ENCODE peak calls at places on chromosome 18, in seven cellular contexts. N is GM12878, B is HCT116, O is WTC11, K is HepG2, J is H1, I is K562. T is an unnamed sample.

GRCh38 chr18:35042389-35043066 is 1.3 kb downstream of the MAPRE2 start:
- DNase-seq in O (no peak), I (peak), N (no peak), K (no peak), B (no peak), J (no peak), T (no peak)

GRCh38 chr18:55920063-55920462 is 332.1 kb upstream of the TCF4 start:
- DNase-seq in J (no peak), N (no peak), B (no peak), K (no peak), O (no peak), I (no peak), T (no peak)

GRCh38 chr18:54154231-54154630 is 70.2 kb downstream of the MBD2 start:
- DNase-seq in B (no peak), J (no peak), N (no peak), I (no peak), K (no peak), O (no peak), T (no peak)

GRCh38 chr18:3857544-3857943 is 407.6 kb downstream of the TGIF1 start:
- DNase-seq in N (no peak), J (no peak), B (no peak), K (no peak), I (no peak), O (no peak), T (no peak)

GRCh38 chr18:43846302-43846701 is 569.0 kb upstream of the SYT4 start:
- DNase-seq in O (no peak), J (no peak), K (no peak), N (no peak), I (no peak), B (no peak), T (no peak)

GRCh38 chr18:62739911-62740310 is 24.6 kb downstream of the PHLPP1 start:
- DNase-seq in O (no peak), K (no peak), N (no peak), B (no peak), J (no peak), I (no peak), T (peak)

GRCh38 chr18:57921708-57922107 is 118.6 kb upstream of the ATP8B1 start:
- DNase-seq in I (peak), J (no peak), N (no peak), K (peak), O (no peak), B (peak), T (no peak)

GRCh38 chr18:60935046-60935445 is 398.2 kb upstream of the CDH20 start:
- DNase-seq in J (no peak), I (no peak), B (no peak), N (no peak), O (no peak), K (no peak), T (no peak)

GRCh38 chr18:55794288-55795052 is 206.5 kb upstream of the TCF4 start:
- DNase-seq in O (no peak), B (no peak), J (no peak), K (no peak), N (no peak), I (no peak), T (no peak)

GRCh38 chr18:67600781-67601180 is 84.3 kb upstream of the DSEL start:
- DNase-seq in O (no peak), K (no peak), B (no peak), N (no peak), J (no peak), I (no peak), T (no peak)

GRCh38 chr18:59783138-59783537 is 85.9 kb upstream of the CCBE1 start:
- DNase-seq in I (no peak), J (no peak), O (peak), K (peak), N (peak), B (peak), T (peak)

GRCh38 chr18:3604626-3605408 is 154.8 kb downstream of the TGIF1 start:
- DNase-seq in J (no peak), I (peak), O (no peak), N (peak), K (peak), B (no peak), T (no peak)

GRCh38 chr18:35159782-35160181 is 81.1 kb upstream of the ZNF397 start:
- DNase-seq in N (no peak), B (no peak), J (no peak), K (no peak), O (no peak), I (no peak), T (no peak)

GRCh38 chr18:69684789-69685188 is 262.9 kb downstream of the CD226 start:
- DNase-seq in O (no peak), J (no peak), N (no peak), B (no peak), I (no peak), K (no peak), T (no peak)

GRCh38 chr18:46158498-46158897 is 54.3 kb downstream of the HAUS1 start:
- DNase-seq in N (no peak), K (no peak), I (no peak), J (no peak), B (no peak), O (no peak), T (no peak)

GRCh38 chr18:905307-905947 is 756 bp downstream of the ADCYAP1 start:
- DNase-seq in K (no peak), I (no peak), N (no peak), O (peak), B (no peak), J (no peak), T (no peak)

GRCh38 chr18:27847412-27847811 is 329.5 kb downstream of the CDH2 start:
- DNase-seq in N (no peak), I (no peak), J (no peak), K (no peak), O (no peak), B (no peak), T (no peak)

GRCh38 chr18:52343138-52343537 is 3.1 kb downstream of the DCC start:
- DNase-seq in O (no peak), N (no peak), J (no peak), K (no peak), B (no peak), I (no peak), T (no peak)

GRCh38 chr18:48136051-48136543 is 205.6 kb upstream of the SMAD2 start:
- DNase-seq in I (no peak), N (no peak), O (no peak), K (no peak), B (no peak), J (no peak), T (no peak)

GRCh38 chr18:59724116-59724515 is 26.9 kb upstream of the CCBE1 start:
- DNase-seq in I (no peak), O (no peak), B (no peak), J (no peak), K (no peak), N (no peak), T (no peak)

GRCh38 chr18:50622865-50623393 is 63.0 kb downstream of the MAPK4 start:
- DNase-seq in J (no peak), B (no peak), O (no peak), N (no peak), K (no peak), I (no peak), T (no peak)

GRCh38 chr18:59881728-59882685 is 17.8 kb upstream of the PMAIP1 start:
- DNase-seq in N (no peak), J (no peak), B (no peak), I (no peak), O (no peak), K (peak), T (no peak)

GRCh38 chr18:48662021-48662661 is 123.3 kb downstream of the CTIF start:
- DNase-seq in J (no peak), K (peak), I (no peak), N (no peak), O (no peak), B (no peak), T (no peak)

GRCh38 chr18:36547544-36547943 is 250.0 kb downstream of the FHOD3 start:
- DNase-seq in B (no peak), N (no peak), K (no peak), J (no peak), I (no peak), O (no peak), T (no peak)

GRCh38 chr18:49006641-49007136 is 55.9 kb upstream of the SMAD7 start:
- DNase-seq in I (no peak), J (no peak), B (no peak), N (no peak), O (no peak), K (no peak), T (no peak)

GRCh38 chr18:36314754-36315153 is 17.2 kb downstream of the FHOD3 start:
- DNase-seq in I (no peak), O (no peak), K (no peak), N (no peak), B (no peak), J (no peak), T (no peak)

GRCh38 chr18:6543330-6543908 is 128.7 kb upstream of the L3MBTL4 start:
- DNase-seq in I (peak), N (no peak), O (no peak), B (no peak), K (peak), J (no peak), T (no peak)

GRCh38 chr18:23641937-23642666 is 20.6 kb downstream of the ANKRD29 start:
- DNase-seq in K (no peak), J (no peak), B (no peak), I (no peak), O (no peak), N (no peak), T (no peak)

GRCh38 chr18:31680836-31681568 is 3.4 kb downstream of the B4GALT6 start:
- DNase-seq in O (no peak), J (no peak), N (no peak), K (no peak), I (peak), B (no peak), T (peak)

GRCh38 chr18:10927980-10928605 is 221.3 kb downstream of the PIEZO2 start:
- DNase-seq in O (no peak), K (no peak), I (no peak), J (no peak), N (peak), B (no peak), T (no peak)

GRCh38 chr18:49851624-49852023 is 38.3 kb upstream of the ACAA2 start:
- DNase-seq in N (no peak), B (no peak), O (no peak), K (no peak), J (no peak), I (no peak), T (no peak)

GRCh38 chr18:12580630-12581342 is 77.1 kb downstream of the SPIRE1 start:
- DNase-seq in J (no peak), K (no peak), N (no peak), I (no peak), O (no peak), B (no peak), T (no peak)

GRCh38 chr18:12586956-12587355 is 71.0 kb downstream of the SPIRE1 start:
- DNase-seq in N (no peak), K (no peak), O (no peak), B (no peak), J (no peak), I (no peak), T (no peak)

GRCh38 chr18:12579775-12580174 is 78.1 kb downstream of the SPIRE1 start:
- DNase-seq in N (no peak), O (no peak), I (no peak), J (no peak), K (no peak), B (no peak), T (no peak)

GRCh38 chr18:12589419-12589818 is 68.5 kb downstream of the SPIRE1 start:
- DNase-seq in J (no peak), B (no peak), K (no peak), O (no peak), N (no peak), I (no peak), T (no peak)

DNA sequence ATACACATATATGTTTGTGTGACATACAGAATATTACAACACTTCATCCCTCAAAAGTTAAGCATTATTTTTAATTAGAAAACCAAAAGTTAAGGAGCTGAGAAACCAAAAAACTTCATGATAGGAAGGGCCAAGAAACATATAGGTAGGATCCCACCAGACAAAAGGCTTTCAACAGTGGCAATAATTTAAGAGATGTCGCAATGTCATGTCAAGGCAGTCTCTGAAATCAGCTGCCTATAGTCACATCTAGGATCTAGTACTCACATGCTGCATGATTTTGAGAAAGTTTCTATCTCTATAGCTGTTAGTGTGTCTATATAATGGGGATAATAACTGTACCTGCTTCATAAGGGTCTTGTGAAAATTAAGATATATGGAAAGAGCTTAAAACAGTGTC is 72.7 kb downstream of the SPIRE1 start:
- DNase-seq in K (no peak), J (no peak), O (no peak), B (no peak), N (no peak), I (no peak), T (no peak)
- TF ChIP-seq SP1 in K (no peak), J (no peak), O (no peak), B (no peak), N (no peak), I (no peak), T (no peak)

GRCh38 chr18:33817096-33817495 is 239.1 kb downstream of the ASXL3 start:
- DNase-seq in I (no peak), J (peak), B (no peak), N (no peak), K (no peak), O (no peak), T (no peak)
- TF ChIP-seq SP1 in I (no peak), J (no peak), B (no peak), N (no peak), K (no peak), O (no peak), T (no peak)

GRCh38 chr18:76426738-76427305 is 68.2 kb downstream of the ZNF516 start:
- DNase-seq in K (peak), J (no peak), N (no peak), I (peak), O (peak), B (peak), T (peak)
- TF ChIP-seq SP1 in K (no peak), J (no peak), N (no peak), I (no peak), O (no peak), B (no peak), T (no peak)

DNA sequence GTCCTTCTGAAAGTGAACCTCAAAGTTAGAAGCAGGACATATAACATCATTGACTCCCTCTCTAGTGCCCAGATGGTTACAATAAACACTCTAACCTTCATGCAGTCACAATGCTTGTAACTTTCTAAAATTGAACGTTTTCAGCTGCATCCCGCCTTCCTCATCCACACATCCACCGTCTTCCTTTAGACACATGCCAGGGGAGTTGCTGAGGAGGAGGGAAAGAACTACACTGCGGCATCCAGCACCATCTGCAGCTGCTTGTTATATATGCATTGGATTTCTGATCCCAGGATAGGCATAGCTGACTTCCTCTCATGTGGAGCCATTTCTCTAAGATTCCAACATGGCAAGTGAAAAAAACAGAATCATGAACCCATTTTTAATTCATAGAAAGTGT is 96.8 kb downstream of the FBXO15 start:
- DNase-seq in B (no peak), J (no peak), O (no peak), I (no peak), K (no peak), N (no peak), T (no peak)
- TF ChIP-seq SP1 in B (no peak), J (no peak), O (no peak), I (no peak), K (no peak), N (no peak), T (no peak)